ENCODE peak calls at places on chromosomes 2 and 18, in five cellular contexts. V is NCI-H1930; J is cardiac septum; X is adipocyte; Y is activated effector memory CD4-positive, alpha-beta T cell treated with anti-CD3 and anti-CD28 coated beads, Interleukin-2, amount 50 U/mL, for 16 hours. C is an unnamed sample.

GRCh38 chr2:231521-232185 is 32.2 kb downstream of the SH3YL1 start:
- DNase-seq in Y (no peak), X (peak; percentile 10), J (no peak), V (no peak), C (no peak)

GRCh38 chr2:8627692-8628085 is 54.2 kb upstream of the ID2 start:
- DNase-seq in J (peak; percentile 59), V (no peak), Y (no peak), X (no peak), C (no peak)

GRCh38 chr2:174919886-174920595 is 85.1 kb downstream of the CHN1 start:
- DNase-seq in J (no peak), X (no peak), V (no peak), Y (no peak), C (no peak)

GRCh38 chr2:120283649-120284048 is 31.0 kb downstream of the RALB start:
- DNase-seq in Y (no peak), V (no peak), X (peak; percentile 6), J (no peak), C (no peak)

GRCh38 chr2:54704688-54705605 is 18.5 kb upstream of the EML6 start:
- DNase-seq in X (peak; percentile 87), Y (no peak), V (no peak), J (no peak), C (no peak)

GRCh38 chr2:111194835-111195621 is 74.3 kb downstream of the BCL2L11 start:
- DNase-seq in X (no peak), J (no peak), Y (no peak), V (no peak), C (no peak)

GRCh38 chr2:233838251-233838650 is 16.1 kb downstream of the HJURP start:
- DNase-seq in V (no peak), Y (peak; percentile 43), J (no peak), X (no peak), C (no peak)

GRCh38 chr18:54926593-54927297 is 32.5 kb downstream of the CCDC68 start:
- DNase-seq in V (no peak), J (no peak), Y (no peak), X (peak; percentile 47), C (no peak)

GRCh38 chr2:233029321-233029720 is 3.2 kb upstream of the NEU2 start:
- DNase-seq in X (no peak), J (no peak), Y (no peak), V (no peak), C (no peak)

GRCh38 chr2:11955883-11956282 is 209.5 kb downstream of the LPIN1 start:
- DNase-seq in X (no peak), Y (no peak), J (no peak), V (no peak), C (no peak)

GRCh38 chr18:2715990-2716389 is 60.5 kb downstream of the SMCHD1 start:
- DNase-seq in J (no peak), V (no peak), Y (no peak), X (peak; percentile 16), C (no peak)

GRCh38 chr2:95062247-95062646 is 36.7 kb downstream of the MAL start:
- DNase-seq in J (peak; percentile 51), X (no peak), Y (no peak), V (no peak), C (no peak)

GRCh38 chr2:11128258-11128951 is 26.9 kb upstream of the SLC66A3 start:
- DNase-seq in V (no peak), J (no peak), X (peak; percentile 22), Y (no peak), C (no peak)

GRCh38 chr2:24579053-24579803 is 88.2 kb downstream of the NCOA1 start:
- DNase-seq in X (no peak), Y (no peak), J (no peak), V (no peak), C (no peak)